ENCODE peak calls at places on chromosomes 6 and 20, in eight cellular contexts. Y is T-cell, L is hippocampal formation, D is spleen, T is tibial artery, H is kidney epithelial cell, C is DMS79, U is cardiac muscle cell. X is an unnamed sample.

GRCh38 chr20:24134284-24134683 is 145.7 kb upstream of the GGTLC1 start:
- DNase-seq in Y (no peak), L (no peak), D (no peak), T (no peak), H (no peak), C (no peak), U (no peak), X (no peak)

GRCh38 chr6:31031095-31031494 is 20.8 kb downstream of the MUC22 start:
- DNase-seq in Y (no peak), L (no peak), D (no peak), T (no peak), H (no peak), C (no peak), U (no peak), X (no peak)

GRCh38 chr6:56475736-56476457 is 166.8 kb downstream of the DST start:
- DNase-seq in Y (no peak), L (no peak), D (no peak), T (no peak), H (no peak), C (peak; percentile 39), U (peak; percentile 50), X (no peak)

GRCh38 chr6:36314221-36315014 is 22.3 kb downstream of the BNIP5 start:
- DNase-seq in Y (no peak), L (no peak), D (no peak), T (no peak), H (peak; percentile 35), C (no peak), U (peak; percentile 53), X (peak; percentile 85)

GRCh38 chr6:61711849-61712248 is 574.2 kb downstream of the KHDRBS2 start:
- DNase-seq in Y (no peak), L (no peak), D (no peak), T (no peak), H (no peak), C (no peak), U (no peak), X (peak; percentile 62)

GRCh38 chr6:169016758-169017157 is 236.9 kb downstream of the THBS2 start:
- DNase-seq in Y (no peak), L (no peak), D (no peak), T (no peak), H (no peak), C (no peak), U (no peak), X (no peak)

GRCh38 chr6:166541876-166542579 is 44.5 kb downstream of the RAMACL start:
- DNase-seq in Y (no peak), L (no peak), D (no peak), T (peak; percentile 24), H (no peak), C (no peak), U (no peak), X (peak; percentile 57)

GRCh38 chr20:37565134-37565811 is 37.6 kb upstream of the BLCAP start:
- DNase-seq in Y (no peak), L (no peak), D (no peak), T (peak; percentile 35), H (no peak), C (no peak), U (no peak), X (no peak)

GRCh38 chr20:37319120-37319717 is 26.7 kb upstream of the SRC start:
- DNase-seq in Y (no peak), L (no peak), D (no peak), T (no peak), H (no peak), C (no peak), U (no peak), X (peak; percentile 80)

GRCh38 chr6:96013531-96013930 is 2.2 kb upstream of the FUT9 start:
- DNase-seq in Y (no peak), L (peak; percentile 8), D (no peak), T (no peak), H (no peak), C (no peak), U (no peak), X (peak; percentile 57)

GRCh38 chr6:43924222-43924702 is 154.3 kb downstream of the VEGFA start:
- DNase-seq in Y (peak; percentile 56), L (peak; percentile 26), D (peak; percentile 86), T (peak; percentile 63), H (no peak), C (no peak), U (peak; percentile 24), X (no peak)

GRCh38 chr6:43695078-43695966 is 7.7 kb upstream of the MRPS18A start:
- DNase-seq in Y (no peak), L (no peak), D (no peak), T (no peak), H (no peak), C (no peak), U (no peak), X (peak; percentile 78)

GRCh38 chr20:4894981-4895381 is 106.3 kb downstream of the SLC23A2 start:
- DNase-seq in Y (no peak), L (peak; percentile 39), D (no peak), T (no peak), H (no peak), C (no peak), U (no peak), X (no peak)

GRCh38 chr6:144343736-144344428 is 58.7 kb downstream of the UTRN start:
- DNase-seq in Y (peak; percentile 47), L (no peak), D (peak; percentile 80), T (no peak), H (no peak), C (no peak), U (no peak), X (no peak)

GRCh38 chr20:15138548-15139126 is 801.2 kb upstream of the FLRT3 start:
- DNase-seq in Y (no peak), L (no peak), D (no peak), T (no peak), H (no peak), C (no peak), U (no peak), X (no peak)

X was measured in endodermal cell.